ENCODE peak calls at places on chromosomes 7 and 10, in five cellular contexts. E is breast epithelium; L is stimulated activated CD8-positive, alpha-beta memory T cell treated with anti-CD3 and anti-CD28 coated beads, Interleukin-12 subunit alpha, Interleukin-12 subunit beta, amount 100 ng/mL, for 1 hour; P is HFF-Myc; K is stimulated activated CD4-positive, alpha-beta T cell treated with anti-CD3 and anti-CD28 coated beads, Interleukin-1b, Interleukin-23, amount 100 ng/mL, for 1 hour. G is an unnamed sample.

GRCh38 chr10:72065439-72066025 is 22.8 kb downstream of the SPOCK2 start:
- DNase-seq in E (no peak), L (no peak), P (no peak), K (no peak), G (no peak)

GRCh38 chr7:109638321-109638720 is 1068.6 kb downstream of the DNAJB9 start:
- DNase-seq in E (no peak), L (no peak), P (no peak), K (no peak), G (no peak)

GRCh38 chr7:70805360-70805759 is 326.6 kb upstream of the GALNT17 start:
- DNase-seq in E (no peak), L (no peak), P (no peak), K (no peak), G (no peak)

GRCh38 chr10:59839576-59839975 is 66.8 kb downstream of the CCDC6 start:
- DNase-seq in E (no peak), L (no peak), P (no peak), K (no peak), G (no peak)

GRCh38 chr7:111730476-111731300 is 168.4 kb upstream of the IMMP2L start:
- DNase-seq in E (no peak), L (no peak), P (no peak), K (no peak), G (no peak)

GRCh38 chr10:61921143-61921542 is 19.6 kb downstream of the ARID5B start:
- DNase-seq in E (no peak), L (no peak), P (no peak), K (no peak), G (no peak)

GRCh38 chr7:17674166-17674955 is 265.9 kb downstream of the SNX13 start:
- DNase-seq in E (no peak), L (no peak), P (no peak), K (no peak), G (no peak)

GRCh38 chr7:25857376-25858067 is 294.5 kb upstream of the NFE2L3 start:
- DNase-seq in E (no peak), L (no peak), P (no peak), K (no peak), G (no peak)

GRCh38 chr7:88224596-88225275 is 4.9 kb upstream of the SRI start:
- DNase-seq in E (no peak), L (no peak), P (no peak), K (no peak), G (no peak)

GRCh38 chr10:8365935-8366911 is 311.7 kb downstream of the GATA3 start:
- DNase-seq in E (no peak), L (peak), P (no peak), K (no peak), G (no peak)

GRCh38 chr10:62960416-62960815 is 144.2 kb upstream of the EGR2 start:
- DNase-seq in E (no peak), L (no peak), P (no peak), K (no peak), G (no peak)

GRCh38 chr10:116000151-116000550 is 272.9 kb downstream of the GFRA1 start:
- DNase-seq in E (no peak), L (no peak), P (no peak), K (no peak), G (peak)

GRCh38 chr7:149625947-149626392 is 128.4 kb upstream of the ZNF746 start:
- DNase-seq in E (no peak), L (no peak), P (peak), K (no peak), G (no peak)

GRCh38 chr10:110502851-110503301 is 5.2 kb downstream of the DUSP5 start:
- DNase-seq in E (no peak), L (no peak), P (no peak), K (no peak), G (peak)

GRCh38 chr7:106521115-106521514 is 139.8 kb downstream of the CCDC71L start:
- DNase-seq in E (no peak), L (no peak), P (no peak), K (no peak), G (no peak)

GRCh38 chr7:142807855-142808460 is 37.2 kb downstream of the PRSS2 start:
- DNase-seq in E (no peak), L (no peak), P (no peak), K (no peak), G (no peak)

GRCh38 chr10:100829103-100829870 is 83.5 kb upstream of the SLF2 start:
- DNase-seq in E (peak), L (no peak), P (no peak), K (no peak), G (no peak)

GRCh38 chr10:103554488-103555320 is 61.2 kb downstream of the NEURL1 start:
- DNase-seq in E (peak), L (no peak), P (no peak), K (no peak), G (peak)

GRCh38 chr7:90709501-90710465 is 113.7 kb downstream of the CDK14 start:
- DNase-seq in E (no peak), L (no peak), P (no peak), K (no peak), G (no peak)

GRCh38 chr7:123070702-123071286 is 75.3 kb upstream of the TAS2R16 start:
- DNase-seq in E (no peak), L (no peak), P (no peak), K (no peak), G (no peak)

GRCh38 chr7:3114917-3115316 is 71.2 kb upstream of the CARD11 start:
- DNase-seq in E (no peak), L (no peak), P (no peak), K (no peak), G (peak)

GRCh38 chr7:151550601-151551286 is 31.0 kb upstream of the RHEB start:
- DNase-seq in E (no peak), L (no peak), P (no peak), K (no peak), G (no peak)

GRCh38 chr7:69411466-69411865 is 186.8 kb upstream of the AUTS2 start:
- DNase-seq in E (no peak), L (no peak), P (no peak), K (no peak), G (no peak)

GRCh38 chr7:29116801-29117200 is 29.5 kb downstream of the CPVL start:
- DNase-seq in E (no peak), L (no peak), P (no peak), K (no peak), G (no peak)

G was measured in right lobe of liver.